ENCODE peak calls at places on chromosomes 13 and 19, in eight cellular contexts. One of them, this sample, is unnamed.

GRCh38 chr13:30415430-30416030 is 6.8 kb upstream of the UBE2L5 start:
- DNase-seq in NB4: no peak
- DNase-seq in activated CD4-positive, alpha-beta T cell treated with anti-CD3 and anti-CD28 coated beads, Interleukin-2, amount 10 ng/mL, durations not matched to agents 7 days and 5 days: no peak
- DNase-seq in H7: no peak
- DNase-seq in NAMALWA: peak
- DNase-seq in left ventricle myocardium inferior: no peak
- DNase-seq in AG20443: no peak
- DNase-seq in amniotic stem cell: no peak
- DNase-seq in this sample: no peak

GRCh38 chr13:72696590-72696989 is 30.8 kb downstream of the MZT1 start:
- DNase-seq in AG20443: no peak
- DNase-seq in amniotic stem cell: no peak
- DNase-seq in H7: no peak
- DNase-seq in activated CD4-positive, alpha-beta T cell treated with anti-CD3 and anti-CD28 coated beads, Interleukin-2, amount 10 ng/mL, durations not matched to agents 7 days and 5 days: no peak
- DNase-seq in NAMALWA: no peak
- DNase-seq in left ventricle myocardium inferior: no peak
- DNase-seq in NB4: no peak
- DNase-seq in this sample: no peak

GRCh38 chr19:18775586-18776287 is 15.4 kb downstream of the COMP start:
- DNase-seq in activated CD4-positive, alpha-beta T cell treated with anti-CD3 and anti-CD28 coated beads, Interleukin-2, amount 10 ng/mL, durations not matched to agents 7 days and 5 days: no peak
- DNase-seq in NB4: no peak
- DNase-seq in H7: peak
- DNase-seq in AG20443: peak
- DNase-seq in amniotic stem cell: no peak
- DNase-seq in NAMALWA: no peak
- DNase-seq in left ventricle myocardium inferior: no peak
- DNase-seq in this sample: no peak

GRCh38 chr13:75771818-75772217 is 135.7 kb downstream of the LMO7 start:
- DNase-seq in amniotic stem cell: no peak
- DNase-seq in activated CD4-positive, alpha-beta T cell treated with anti-CD3 and anti-CD28 coated beads, Interleukin-2, amount 10 ng/mL, durations not matched to agents 7 days and 5 days: no peak
- DNase-seq in NAMALWA: no peak
- DNase-seq in AG20443: peak
- DNase-seq in left ventricle myocardium inferior: no peak
- DNase-seq in NB4: no peak
- DNase-seq in H7: no peak
- DNase-seq in this sample: no peak

GRCh38 chr13:106680796-106681482 is 113.0 kb upstream of the ARGLU1 start:
- DNase-seq in activated CD4-positive, alpha-beta T cell treated with anti-CD3 and anti-CD28 coated beads, Interleukin-2, amount 10 ng/mL, durations not matched to agents 7 days and 5 days: no peak
- DNase-seq in NB4: peak
- DNase-seq in NAMALWA: no peak
- DNase-seq in amniotic stem cell: no peak
- DNase-seq in left ventricle myocardium inferior: no peak
- DNase-seq in H7: peak
- DNase-seq in AG20443: no peak
- DNase-seq in this sample: no peak

GRCh38 chr13:64274481-64275217 is 2859.0 kb upstream of the PCDH20 start:
- DNase-seq in NAMALWA: no peak
- DNase-seq in AG20443: no peak
- DNase-seq in H7: no peak
- DNase-seq in amniotic stem cell: no peak
- DNase-seq in NB4: peak
- DNase-seq in activated CD4-positive, alpha-beta T cell treated with anti-CD3 and anti-CD28 coated beads, Interleukin-2, amount 10 ng/mL, durations not matched to agents 7 days and 5 days: no peak
- DNase-seq in left ventricle myocardium inferior: no peak
- DNase-seq in this sample: peak

GRCh38 chr13:46615888-46616531 is 63.0 kb downstream of the LRCH1 start:
- DNase-seq in H7: no peak
- DNase-seq in NB4: no peak
- DNase-seq in NAMALWA: no peak
- DNase-seq in left ventricle myocardium inferior: no peak
- DNase-seq in activated CD4-positive, alpha-beta T cell treated with anti-CD3 and anti-CD28 coated beads, Interleukin-2, amount 10 ng/mL, durations not matched to agents 7 days and 5 days: no peak
- DNase-seq in AG20443: peak
- DNase-seq in amniotic stem cell: no peak
- DNase-seq in this sample: no peak

GRCh38 chr19:46204008-46204407 is 25.5 kb upstream of the IGFL1 start:
- DNase-seq in activated CD4-positive, alpha-beta T cell treated with anti-CD3 and anti-CD28 coated beads, Interleukin-2, amount 10 ng/mL, durations not matched to agents 7 days and 5 days: no peak
- DNase-seq in NAMALWA: no peak
- DNase-seq in amniotic stem cell: no peak
- DNase-seq in AG20443: no peak
- DNase-seq in NB4: no peak
- DNase-seq in H7: no peak
- DNase-seq in left ventricle myocardium inferior: no peak
- DNase-seq in this sample: no peak

GRCh38 chr19:42099336-42099925 is 23.5 kb downstream of the ZNF574 start:
- DNase-seq in AG20443: no peak
- DNase-seq in NB4: no peak
- DNase-seq in left ventricle myocardium inferior: no peak
- DNase-seq in H7: peak
- DNase-seq in amniotic stem cell: no peak
- DNase-seq in NAMALWA: no peak
- DNase-seq in activated CD4-positive, alpha-beta T cell treated with anti-CD3 and anti-CD28 coated beads, Interleukin-2, amount 10 ng/mL, durations not matched to agents 7 days and 5 days: no peak
- DNase-seq in this sample: no peak

GRCh38 chr19:46944918-46945628 is 74.6 kb upstream of the NPAS1 start:
- DNase-seq in AG20443: peak
- DNase-seq in amniotic stem cell: no peak
- DNase-seq in H7: peak
- DNase-seq in NAMALWA: no peak
- DNase-seq in activated CD4-positive, alpha-beta T cell treated with anti-CD3 and anti-CD28 coated beads, Interleukin-2, amount 10 ng/mL, durations not matched to agents 7 days and 5 days: no peak
- DNase-seq in NB4: no peak
- DNase-seq in left ventricle myocardium inferior: peak
- DNase-seq in this sample: no peak

GRCh38 chr19:2768365-2769132 is 14.5 kb downstream of the SGTA start:
- DNase-seq in AG20443: no peak
- DNase-seq in H7: peak
- DNase-seq in NAMALWA: no peak
- DNase-seq in activated CD4-positive, alpha-beta T cell treated with anti-CD3 and anti-CD28 coated beads, Interleukin-2, amount 10 ng/mL, durations not matched to agents 7 days and 5 days: no peak
- DNase-seq in amniotic stem cell: no peak
- DNase-seq in left ventricle myocardium inferior: no peak
- DNase-seq in NB4: no peak
- DNase-seq in this sample: no peak

GRCh38 chr13:88339271-88339741 is 668.1 kb downstream of the SLITRK5 start:
- DNase-seq in left ventricle myocardium inferior: no peak
- DNase-seq in activated CD4-positive, alpha-beta T cell treated with anti-CD3 and anti-CD28 coated beads, Interleukin-2, amount 10 ng/mL, durations not matched to agents 7 days and 5 days: no peak
- DNase-seq in amniotic stem cell: no peak
- DNase-seq in NAMALWA: no peak
- DNase-seq in AG20443: no peak
- DNase-seq in H7: no peak
- DNase-seq in NB4: no peak
- DNase-seq in this sample: no peak

GRCh38 chr13:32838985-32839384 is 177.2 kb upstream of the KL start:
- DNase-seq in activated CD4-positive, alpha-beta T cell treated with anti-CD3 and anti-CD28 coated beads, Interleukin-2, amount 10 ng/mL, durations not matched to agents 7 days and 5 days: peak
- DNase-seq in H7: no peak
- DNase-seq in left ventricle myocardium inferior: no peak
- DNase-seq in NAMALWA: peak
- DNase-seq in NB4: no peak
- DNase-seq in amniotic stem cell: no peak
- DNase-seq in AG20443: no peak
- DNase-seq in this sample: no peak

GRCh38 chr19:4338441-4339350 is at the start of gene STAP2:
- DNase-seq in H7: peak
- DNase-seq in left ventricle myocardium inferior: no peak
- DNase-seq in AG20443: peak
- DNase-seq in NB4: no peak
- DNase-seq in amniotic stem cell: no peak
- DNase-seq in activated CD4-positive, alpha-beta T cell treated with anti-CD3 and anti-CD28 coated beads, Interleukin-2, amount 10 ng/mL, durations not matched to agents 7 days and 5 days: peak
- DNase-seq in NAMALWA: no peak
- DNase-seq in this sample: peak

GRCh38 chr19:46515879-46516350 is 20.2 kb upstream of the PNMA8B start:
- DNase-seq in left ventricle myocardium inferior: no peak
- DNase-seq in NAMALWA: peak
- DNase-seq in H7: peak
- DNase-seq in NB4: peak
- DNase-seq in amniotic stem cell: no peak
- DNase-seq in AG20443: peak
- DNase-seq in activated CD4-positive, alpha-beta T cell treated with anti-CD3 and anti-CD28 coated beads, Interleukin-2, amount 10 ng/mL, durations not matched to agents 7 days and 5 days: peak
- DNase-seq in this sample: peak

GRCh38 chr19:2186071-2186846 is 22.5 kb downstream of the DOT1L start:
- DNase-seq in amniotic stem cell: peak
- DNase-seq in activated CD4-positive, alpha-beta T cell treated with anti-CD3 and anti-CD28 coated beads, Interleukin-2, amount 10 ng/mL, durations not matched to agents 7 days and 5 days: no peak
- DNase-seq in AG20443: peak
- DNase-seq in H7: no peak
- DNase-seq in NAMALWA: no peak
- DNase-seq in left ventricle myocardium inferior: peak
- DNase-seq in NB4: no peak
- DNase-seq in this sample: no peak

GRCh38 chr19:46975918-46976782 is 43.5 kb upstream of the NPAS1 start:
- DNase-seq in H7: peak
- DNase-seq in NB4: no peak
- DNase-seq in left ventricle myocardium inferior: peak
- DNase-seq in NAMALWA: no peak
- DNase-seq in amniotic stem cell: peak
- DNase-seq in activated CD4-positive, alpha-beta T cell treated with anti-CD3 and anti-CD28 coated beads, Interleukin-2, amount 10 ng/mL, durations not matched to agents 7 days and 5 days: no peak
- DNase-seq in AG20443: peak
- DNase-seq in this sample: no peak

GRCh38 chr19:51450730-51451307 is 7.4 kb downstream of the SIGLEC8 start:
- DNase-seq in activated CD4-positive, alpha-beta T cell treated with anti-CD3 and anti-CD28 coated beads, Interleukin-2, amount 10 ng/mL, durations not matched to agents 7 days and 5 days: no peak
- DNase-seq in H7: no peak
- DNase-seq in left ventricle myocardium inferior: no peak
- DNase-seq in AG20443: no peak
- DNase-seq in NB4: no peak
- DNase-seq in NAMALWA: no peak
- DNase-seq in amniotic stem cell: no peak
- DNase-seq in this sample: no peak

GRCh38 chr13:80131204-80131603 is 209.7 kb downstream of the SPRY2 start:
- DNase-seq in NAMALWA: no peak
- DNase-seq in H7: no peak
- DNase-seq in amniotic stem cell: peak
- DNase-seq in activated CD4-positive, alpha-beta T cell treated with anti-CD3 and anti-CD28 coated beads, Interleukin-2, amount 10 ng/mL, durations not matched to agents 7 days and 5 days: no peak
- DNase-seq in NB4: peak
- DNase-seq in left ventricle myocardium inferior: peak
- DNase-seq in AG20443: peak
- DNase-seq in this sample: no peak

GRCh38 chr13:63206431-63206830 is 1790.8 kb upstream of the PCDH20 start:
- DNase-seq in AG20443: no peak
- DNase-seq in amniotic stem cell: no peak
- DNase-seq in activated CD4-positive, alpha-beta T cell treated with anti-CD3 and anti-CD28 coated beads, Interleukin-2, amount 10 ng/mL, durations not matched to agents 7 days and 5 days: no peak
- DNase-seq in H7: no peak
- DNase-seq in left ventricle myocardium inferior: no peak
- DNase-seq in NB4: no peak
- DNase-seq in NAMALWA: no peak
- DNase-seq in this sample: no peak

GRCh38 chr13:80274643-80275042 is 66.3 kb downstream of the SPRY2 start:
- DNase-seq in amniotic stem cell: no peak
- DNase-seq in left ventricle myocardium inferior: no peak
- DNase-seq in AG20443: no peak
- DNase-seq in NB4: no peak
- DNase-seq in NAMALWA: no peak
- DNase-seq in H7: no peak
- DNase-seq in activated CD4-positive, alpha-beta T cell treated with anti-CD3 and anti-CD28 coated beads, Interleukin-2, amount 10 ng/mL, durations not matched to agents 7 days and 5 days: no peak
- DNase-seq in this sample: no peak

GRCh38 chr13:42272776-42273175 is 824 bp downstream of the AKAP11 start:
- DNase-seq in AG20443: no peak
- DNase-seq in left ventricle myocardium inferior: no peak
- DNase-seq in H7: no peak
- DNase-seq in NAMALWA: peak
- DNase-seq in amniotic stem cell: no peak
- DNase-seq in activated CD4-positive, alpha-beta T cell treated with anti-CD3 and anti-CD28 coated beads, Interleukin-2, amount 10 ng/mL, durations not matched to agents 7 days and 5 days: no peak
- DNase-seq in NB4: no peak
- DNase-seq in this sample: no peak

GRCh38 chr19:944663-945241 is 18.9 kb downstream of the ARID3A start:
- DNase-seq in AG20443: no peak
- DNase-seq in activated CD4-positive, alpha-beta T cell treated with anti-CD3 and anti-CD28 coated beads, Interleukin-2, amount 10 ng/mL, durations not matched to agents 7 days and 5 days: no peak
- DNase-seq in NB4: no peak
- DNase-seq in left ventricle myocardium inferior: no peak
- DNase-seq in NAMALWA: no peak
- DNase-seq in H7: no peak
- DNase-seq in amniotic stem cell: no peak
- DNase-seq in this sample: no peak

GRCh38 chr13:51041710-51042109 is 69.4 kb downstream of the C13orf42 start:
- DNase-seq in AG20443: no peak
- DNase-seq in H7: no peak
- DNase-seq in amniotic stem cell: no peak
- DNase-seq in NB4: no peak
- DNase-seq in activated CD4-positive, alpha-beta T cell treated with anti-CD3 and anti-CD28 coated beads, Interleukin-2, amount 10 ng/mL, durations not matched to agents 7 days and 5 days: no peak
- DNase-seq in left ventricle myocardium inferior: no peak
- DNase-seq in NAMALWA: no peak
- DNase-seq in this sample: no peak

GRCh38 chr19:49570997-49571676 is 9.2 kb downstream of the NOSIP start:
- DNase-seq in activated CD4-positive, alpha-beta T cell treated with anti-CD3 and anti-CD28 coated beads, Interleukin-2, amount 10 ng/mL, durations not matched to agents 7 days and 5 days: peak
- DNase-seq in AG20443: no peak
- DNase-seq in NAMALWA: peak
- DNase-seq in left ventricle myocardium inferior: no peak
- DNase-seq in NB4: peak
- DNase-seq in amniotic stem cell: no peak
- DNase-seq in H7: peak
- DNase-seq in this sample: no peak

GRCh38 chr13:111027481-111028439 is 87.3 kb upstream of the ARHGEF7 start:
- DNase-seq in H7: no peak
- DNase-seq in NB4: no peak
- DNase-seq in AG20443: no peak
- DNase-seq in left ventricle myocardium inferior: no peak
- DNase-seq in amniotic stem cell: no peak
- DNase-seq in NAMALWA: peak
- DNase-seq in activated CD4-positive, alpha-beta T cell treated with anti-CD3 and anti-CD28 coated beads, Interleukin-2, amount 10 ng/mL, durations not matched to agents 7 days and 5 days: no peak
- DNase-seq in this sample: no peak

GRCh38 chr13:109844396-109844795 is 58.0 kb upstream of the IRS2 start:
- DNase-seq in NB4: no peak
- DNase-seq in H7: no peak
- DNase-seq in amniotic stem cell: no peak
- DNase-seq in left ventricle myocardium inferior: no peak
- DNase-seq in NAMALWA: no peak
- DNase-seq in AG20443: no peak
- DNase-seq in activated CD4-positive, alpha-beta T cell treated with anti-CD3 and anti-CD28 coated beads, Interleukin-2, amount 10 ng/mL, durations not matched to agents 7 days and 5 days: no peak
- DNase-seq in this sample: no peak

GRCh38 chr19:54096642-54097106 is 3.9 kb downstream of the OSCAR start:
- DNase-seq in left ventricle myocardium inferior: no peak
- DNase-seq in H7: peak
- DNase-seq in amniotic stem cell: no peak
- DNase-seq in activated CD4-positive, alpha-beta T cell treated with anti-CD3 and anti-CD28 coated beads, Interleukin-2, amount 10 ng/mL, durations not matched to agents 7 days and 5 days: peak
- DNase-seq in NB4: no peak
- DNase-seq in NAMALWA: peak
- DNase-seq in AG20443: peak
- DNase-seq in this sample: peak

GRCh38 chr13:20064128-20064527 is 96.7 kb downstream of the GJA3 start:
- DNase-seq in amniotic stem cell: no peak
- DNase-seq in AG20443: no peak
- DNase-seq in activated CD4-positive, alpha-beta T cell treated with anti-CD3 and anti-CD28 coated beads, Interleukin-2, amount 10 ng/mL, durations not matched to agents 7 days and 5 days: peak
- DNase-seq in left ventricle myocardium inferior: no peak
- DNase-seq in H7: no peak
- DNase-seq in NAMALWA: no peak
- DNase-seq in NB4: peak
- DNase-seq in this sample: no peak

GRCh38 chr13:96460571-96460970 is 370.7 kb downstream of the HS6ST3 start:
- DNase-seq in NB4: no peak
- DNase-seq in NAMALWA: no peak
- DNase-seq in H7: no peak
- DNase-seq in AG20443: no peak
- DNase-seq in amniotic stem cell: no peak
- DNase-seq in left ventricle myocardium inferior: no peak
- DNase-seq in activated CD4-positive, alpha-beta T cell treated with anti-CD3 and anti-CD28 coated beads, Interleukin-2, amount 10 ng/mL, durations not matched to agents 7 days and 5 days: no peak
- DNase-seq in this sample: no peak

GRCh38 chr13:80454245-80454644 is 113.3 kb upstream of the SPRY2 start:
- DNase-seq in AG20443: no peak
- DNase-seq in activated CD4-positive, alpha-beta T cell treated with anti-CD3 and anti-CD28 coated beads, Interleukin-2, amount 10 ng/mL, durations not matched to agents 7 days and 5 days: no peak
- DNase-seq in H7: no peak
- DNase-seq in amniotic stem cell: no peak
- DNase-seq in left ventricle myocardium inferior: no peak
- DNase-seq in NB4: peak
- DNase-seq in NAMALWA: peak
- DNase-seq in this sample: no peak

GRCh38 chr19:726993-727956 is 18.5 kb downstream of the PALM start:
- DNase-seq in NAMALWA: no peak
- DNase-seq in AG20443: no peak
- DNase-seq in activated CD4-positive, alpha-beta T cell treated with anti-CD3 and anti-CD28 coated beads, Interleukin-2, amount 10 ng/mL, durations not matched to agents 7 days and 5 days: no peak
- DNase-seq in NB4: no peak
- DNase-seq in amniotic stem cell: no peak
- DNase-seq in H7: peak
- DNase-seq in left ventricle myocardium inferior: no peak
- DNase-seq in this sample: no peak

This sample was measured in K562.